ENCODE peak calls at places on chromosomes 11 and 22, in ten cellular contexts. One of them, this sample, is unnamed. For H3K9me3, the result is how much of the 10 kb centered on the place peaks cover.

GRCh38 chr22:20440637-20441591 is 3.3 kb upstream of the SCARF2 start:
- DNase-seq in mesenchymal stem cell: no peak
- DNase-seq in lower lobe of right lung: peak
- DNase-seq in breast epithelium: no peak
- DNase-seq in RWPE2: peak
- DNase-seq in fibroblast of lung: no peak
- DNase-seq in thoracic aorta: no peak
- DNase-seq in kidney: peak
- DNase-seq in cardiac muscle cell: no peak
- DNase-seq in heart left ventricle: peak
- DNase-seq in this sample: no peak

GRCh38 chr11:76602431-76602861 is 68.1 kb downstream of the LRRC32 start:
- DNase-seq in RWPE2: no peak
- DNase-seq in heart left ventricle: peak
- DNase-seq in breast epithelium: peak
- DNase-seq in lower lobe of right lung: no peak
- DNase-seq in cardiac muscle cell: no peak
- DNase-seq in fibroblast of lung: peak
- DNase-seq in mesenchymal stem cell: peak
- DNase-seq in thoracic aorta: no peak
- DNase-seq in kidney: peak
- DNase-seq in this sample: no peak

GRCh38 chr11:125072210-125072960 is 9.3 kb downstream of the SLC37A2 start:
- DNase-seq in breast epithelium: no peak
- DNase-seq in kidney: no peak
- DNase-seq in heart left ventricle: no peak
- DNase-seq in cardiac muscle cell: no peak
- DNase-seq in mesenchymal stem cell: no peak
- DNase-seq in thoracic aorta: no peak
- DNase-seq in lower lobe of right lung: peak
- DNase-seq in fibroblast of lung: no peak
- DNase-seq in RWPE2: no peak
- DNase-seq in this sample: no peak

GRCh38 chr22:29621761-29622526 is 18.5 kb downstream of the NF2 start:
- DNase-seq in breast epithelium: no peak
- DNase-seq in fibroblast of lung: peak
- DNase-seq in kidney: no peak
- DNase-seq in heart left ventricle: no peak
- DNase-seq in RWPE2: no peak
- DNase-seq in thoracic aorta: no peak
- DNase-seq in cardiac muscle cell: no peak
- DNase-seq in mesenchymal stem cell: peak
- DNase-seq in lower lobe of right lung: no peak
- DNase-seq in this sample: no peak

GRCh38 chr22:38069372-38070249 is 12.4 kb downstream of the PICK1 start:
- DNase-seq in cardiac muscle cell: peak
- DNase-seq in thoracic aorta: peak
- DNase-seq in kidney: peak
- DNase-seq in fibroblast of lung: peak
- DNase-seq in lower lobe of right lung: no peak
- DNase-seq in RWPE2: no peak
- DNase-seq in breast epithelium: no peak
- DNase-seq in heart left ventricle: peak
- DNase-seq in mesenchymal stem cell: peak
- DNase-seq in this sample: no peak

GRCh38 chr22:26124991-26125725 is 44.1 kb upstream of the SEZ6L start:
- DNase-seq in mesenchymal stem cell: no peak
- DNase-seq in kidney: no peak
- DNase-seq in thoracic aorta: no peak
- DNase-seq in RWPE2: no peak
- DNase-seq in heart left ventricle: no peak
- DNase-seq in fibroblast of lung: no peak
- DNase-seq in breast epithelium: no peak
- DNase-seq in cardiac muscle cell: no peak
- DNase-seq in lower lobe of right lung: no peak
- DNase-seq in this sample: no peak

GRCh38 chr11:20464566-20464965 is 77.0 kb downstream of the PRMT3 start:
- DNase-seq in thoracic aorta: no peak
- DNase-seq in RWPE2: no peak
- DNase-seq in breast epithelium: no peak
- DNase-seq in lower lobe of right lung: no peak
- DNase-seq in cardiac muscle cell: no peak
- DNase-seq in heart left ventricle: no peak
- DNase-seq in mesenchymal stem cell: no peak
- DNase-seq in kidney: no peak
- DNase-seq in fibroblast of lung: no peak
- DNase-seq in this sample: no peak

GRCh38 chr11:2945757-2946287 is 16.6 kb upstream of the PHLDA2 start:
- DNase-seq in RWPE2: no peak
- DNase-seq in cardiac muscle cell: no peak
- DNase-seq in breast epithelium: no peak
- DNase-seq in thoracic aorta: no peak
- DNase-seq in heart left ventricle: no peak
- DNase-seq in fibroblast of lung: no peak
- DNase-seq in mesenchymal stem cell: no peak
- DNase-seq in kidney: no peak
- DNase-seq in lower lobe of right lung: no peak
- DNase-seq in this sample: no peak

GRCh38 chr22:49621601-49622210 is 206.0 kb downstream of the BRD1 start:
- DNase-seq in kidney: peak
- DNase-seq in RWPE2: peak
- DNase-seq in breast epithelium: no peak
- DNase-seq in cardiac muscle cell: no peak
- DNase-seq in lower lobe of right lung: no peak
- DNase-seq in thoracic aorta: no peak
- DNase-seq in mesenchymal stem cell: no peak
- DNase-seq in heart left ventricle: peak
- DNase-seq in fibroblast of lung: no peak
- DNase-seq in this sample: no peak

GRCh38 chr22:49622241-49623105 is 205.2 kb downstream of the BRD1 start:
- DNase-seq in thoracic aorta: no peak
- DNase-seq in kidney: peak
- DNase-seq in mesenchymal stem cell: no peak
- DNase-seq in lower lobe of right lung: no peak
- DNase-seq in cardiac muscle cell: no peak
- DNase-seq in fibroblast of lung: no peak
- DNase-seq in heart left ventricle: peak
- DNase-seq in RWPE2: no peak
- DNase-seq in breast epithelium: no peak
- DNase-seq in this sample: no peak

GRCh38 chr22:49623176-49623575 is 204.5 kb downstream of the BRD1 start:
- DNase-seq in cardiac muscle cell: no peak
- DNase-seq in breast epithelium: no peak
- DNase-seq in thoracic aorta: no peak
- DNase-seq in heart left ventricle: peak
- DNase-seq in mesenchymal stem cell: no peak
- DNase-seq in lower lobe of right lung: peak
- DNase-seq in fibroblast of lung: no peak
- DNase-seq in kidney: peak
- DNase-seq in RWPE2: no peak
- DNase-seq in this sample: no peak

GRCh38 chr22:49624421-49625177 is 203.1 kb downstream of the BRD1 start:
- DNase-seq in breast epithelium: no peak
- DNase-seq in cardiac muscle cell: no peak
- DNase-seq in mesenchymal stem cell: no peak
- DNase-seq in kidney: peak
- DNase-seq in RWPE2: no peak
- DNase-seq in heart left ventricle: peak
- DNase-seq in thoracic aorta: no peak
- DNase-seq in fibroblast of lung: no peak
- DNase-seq in lower lobe of right lung: peak
- DNase-seq in this sample: no peak

DNA sequence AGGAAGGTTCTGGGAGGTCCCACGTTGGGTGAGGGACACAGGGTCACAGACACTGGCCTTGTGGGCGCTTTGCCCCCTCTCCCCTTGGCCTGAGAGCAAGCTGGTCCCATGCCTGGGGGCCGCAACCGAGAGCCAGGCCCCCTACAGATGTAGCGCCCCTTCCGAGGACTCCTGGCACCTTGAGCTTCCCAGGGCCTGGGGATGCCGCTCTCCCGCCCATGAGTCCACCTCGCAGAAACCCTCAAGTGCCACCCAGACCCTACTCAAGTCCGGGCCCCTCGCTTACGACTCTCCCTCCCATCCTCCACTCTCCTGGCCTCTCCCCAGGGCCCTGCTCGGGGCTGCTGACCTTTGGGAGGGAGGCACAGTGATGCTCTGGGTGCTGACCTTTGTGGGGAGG is 204.0 kb downstream of the BRD1 start:
- DNase-seq in fibroblast of lung: no peak
- DNase-seq in mesenchymal stem cell: no peak
- DNase-seq in heart left ventricle: peak
- DNase-seq in thoracic aorta: no peak
- DNase-seq in lower lobe of right lung: no peak
- DNase-seq in kidney: no peak
- DNase-seq in cardiac muscle cell: no peak
- DNase-seq in breast epithelium: no peak
- DNase-seq in RWPE2: no peak
- DNase-seq in this sample: no peak
- H3K9me3 ChIP-seq in fibroblast of lung: under half
- H3K9me3 ChIP-seq in mesenchymal stem cell: under half
- H3K9me3 ChIP-seq in heart left ventricle: under half
- H3K9me3 ChIP-seq in thoracic aorta: under half
- H3K9me3 ChIP-seq in lower lobe of right lung: under half
- H3K9me3 ChIP-seq in kidney: under half
- H3K9me3 ChIP-seq in cardiac muscle cell: under half
- H3K9me3 ChIP-seq in breast epithelium: under half
- H3K9me3 ChIP-seq in RWPE2: under half
- H3K9me3 ChIP-seq in this sample: under half

DNA sequence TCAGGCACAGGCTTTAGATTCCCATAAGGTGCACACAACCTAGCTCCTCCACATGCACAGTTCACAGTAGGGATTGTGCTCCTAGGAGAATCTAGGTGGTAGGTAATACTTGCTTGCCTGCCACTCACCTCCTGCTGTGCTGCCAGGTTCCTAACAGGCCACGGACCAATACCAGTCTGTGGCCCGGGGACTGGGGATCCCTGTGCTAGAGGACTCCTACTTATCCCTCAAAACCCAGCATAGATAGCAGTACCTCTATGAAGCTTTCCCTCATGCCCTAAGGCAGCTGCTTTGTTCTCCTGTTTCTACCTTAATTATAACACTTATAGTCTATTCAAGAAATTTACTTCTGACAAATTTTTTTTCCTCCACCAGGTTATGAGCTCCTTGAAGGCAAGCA is 36.7 kb downstream of the ARHGAP20 start:
- DNase-seq in fibroblast of lung: no peak
- DNase-seq in breast epithelium: no peak
- DNase-seq in RWPE2: no peak
- DNase-seq in thoracic aorta: no peak
- DNase-seq in cardiac muscle cell: no peak
- DNase-seq in lower lobe of right lung: no peak
- DNase-seq in heart left ventricle: no peak
- DNase-seq in kidney: no peak
- DNase-seq in mesenchymal stem cell: no peak
- DNase-seq in this sample: no peak
- H3K9me3 ChIP-seq in fibroblast of lung: under half
- H3K9me3 ChIP-seq in breast epithelium: under half
- H3K9me3 ChIP-seq in RWPE2: under half
- H3K9me3 ChIP-seq in thoracic aorta: under half
- H3K9me3 ChIP-seq in cardiac muscle cell: under half
- H3K9me3 ChIP-seq in lower lobe of right lung: under half
- H3K9me3 ChIP-seq in heart left ventricle: under half
- H3K9me3 ChIP-seq in kidney: under half
- H3K9me3 ChIP-seq in mesenchymal stem cell: under half
- H3K9me3 ChIP-seq in this sample: under half

GRCh38 chr11:114606003-114606801 is 10.6 kb upstream of the NXPE4 start:
- DNase-seq in breast epithelium: no peak
- DNase-seq in lower lobe of right lung: no peak
- DNase-seq in thoracic aorta: no peak
- DNase-seq in heart left ventricle: no peak
- DNase-seq in kidney: no peak
- DNase-seq in mesenchymal stem cell: peak
- DNase-seq in fibroblast of lung: no peak
- DNase-seq in RWPE2: no peak
- DNase-seq in cardiac muscle cell: no peak
- DNase-seq in this sample: no peak
- H3K9me3 ChIP-seq in breast epithelium: under half
- H3K9me3 ChIP-seq in lower lobe of right lung: under half
- H3K9me3 ChIP-seq in thoracic aorta: under half
- H3K9me3 ChIP-seq in heart left ventricle: under half
- H3K9me3 ChIP-seq in kidney: under half
- H3K9me3 ChIP-seq in mesenchymal stem cell: under half
- H3K9me3 ChIP-seq in fibroblast of lung: under half
- H3K9me3 ChIP-seq in RWPE2: under half
- H3K9me3 ChIP-seq in cardiac muscle cell: under half
- H3K9me3 ChIP-seq in this sample: under half

GRCh38 chr22:31567196-31567595 is 70.9 kb downstream of the SFI1 start:
- DNase-seq in lower lobe of right lung: no peak
- DNase-seq in RWPE2: no peak
- DNase-seq in mesenchymal stem cell: no peak
- DNase-seq in heart left ventricle: no peak
- DNase-seq in kidney: no peak
- DNase-seq in fibroblast of lung: no peak
- DNase-seq in breast epithelium: no peak
- DNase-seq in cardiac muscle cell: no peak
- DNase-seq in thoracic aorta: no peak
- DNase-seq in this sample: no peak

GRCh38 chr22:31567702-31568101 is 71.4 kb downstream of the SFI1 start:
- DNase-seq in thoracic aorta: no peak
- DNase-seq in breast epithelium: no peak
- DNase-seq in mesenchymal stem cell: no peak
- DNase-seq in cardiac muscle cell: no peak
- DNase-seq in RWPE2: no peak
- DNase-seq in lower lobe of right lung: no peak
- DNase-seq in kidney: no peak
- DNase-seq in heart left ventricle: no peak
- DNase-seq in fibroblast of lung: no peak
- DNase-seq in this sample: no peak

GRCh38 chr22:31572939-31573338 is 76.6 kb downstream of the SFI1 start:
- DNase-seq in lower lobe of right lung: no peak
- DNase-seq in kidney: no peak
- DNase-seq in breast epithelium: no peak
- DNase-seq in thoracic aorta: no peak
- DNase-seq in RWPE2: no peak
- DNase-seq in heart left ventricle: no peak
- DNase-seq in fibroblast of lung: no peak
- DNase-seq in cardiac muscle cell: no peak
- DNase-seq in mesenchymal stem cell: no peak
- DNase-seq in this sample: no peak

GRCh38 chr22:31566484-31566883 is 70.1 kb downstream of the SFI1 start:
- DNase-seq in mesenchymal stem cell: no peak
- DNase-seq in fibroblast of lung: no peak
- DNase-seq in kidney: no peak
- DNase-seq in RWPE2: no peak
- DNase-seq in heart left ventricle: no peak
- DNase-seq in cardiac muscle cell: no peak
- DNase-seq in breast epithelium: no peak
- DNase-seq in thoracic aorta: no peak
- DNase-seq in lower lobe of right lung: no peak
- DNase-seq in this sample: no peak

DNA sequence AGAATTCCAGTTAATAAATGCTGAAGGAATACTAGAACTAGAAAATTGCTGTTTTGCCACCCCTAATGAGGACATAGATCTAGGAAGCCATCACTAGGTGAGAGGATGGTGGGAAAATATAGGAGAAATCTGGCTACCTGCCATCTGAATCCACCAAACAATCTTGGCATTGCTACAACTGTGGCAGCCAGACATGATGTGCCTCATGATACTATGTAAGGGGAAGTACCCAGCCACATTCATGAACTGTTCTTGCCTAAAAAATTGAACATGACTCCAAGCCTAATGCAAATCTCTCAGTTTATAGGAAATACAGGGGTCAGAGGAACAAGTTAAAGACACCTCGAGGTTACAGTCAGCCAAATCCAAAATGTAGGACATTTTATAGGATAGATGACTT is 72.8 kb downstream of the SFI1 start:
- DNase-seq in RWPE2: no peak
- DNase-seq in fibroblast of lung: no peak
- DNase-seq in mesenchymal stem cell: no peak
- DNase-seq in cardiac muscle cell: no peak
- DNase-seq in lower lobe of right lung: no peak
- DNase-seq in breast epithelium: no peak
- DNase-seq in kidney: no peak
- DNase-seq in thoracic aorta: no peak
- DNase-seq in heart left ventricle: no peak
- DNase-seq in this sample: no peak
- H3K9me3 ChIP-seq in RWPE2: under half
- H3K9me3 ChIP-seq in fibroblast of lung: under half
- H3K9me3 ChIP-seq in mesenchymal stem cell: under half
- H3K9me3 ChIP-seq in cardiac muscle cell: under half
- H3K9me3 ChIP-seq in lower lobe of right lung: under half
- H3K9me3 ChIP-seq in breast epithelium: under half
- H3K9me3 ChIP-seq in kidney: under half
- H3K9me3 ChIP-seq in thoracic aorta: under half
- H3K9me3 ChIP-seq in heart left ventricle: under half
- H3K9me3 ChIP-seq in this sample: under half